ENCODE peak calls at places on chromosome 6, in seven cellular contexts. One of them, this sample, is unnamed.
A peak's percentile ranks its signal among the peaks of the same experiment; 100 is the strongest.

GRCh38 chr6:15819226-15819625 is 156.4 kb upstream of the DTNBP1 start:
- DNase-seq in endothelial cell: no peak
- DNase-seq in uterus: no peak
- DNase-seq in pancreas: no peak
- DNase-seq in fibroblast of villous mesenchyme: no peak
- DNase-seq in fibroblast of lung: no peak
- DNase-seq in GM10248: no peak
- DNase-seq in this sample: no peak

GRCh38 chr6:7108964-7109836 is 1.4 kb downstream of the RREB1 start:
- DNase-seq in fibroblast of lung: peak; percentile 75
- DNase-seq in endothelial cell: peak; percentile 48
- DNase-seq in GM10248: peak; percentile 55
- DNase-seq in pancreas: peak; percentile 48
- DNase-seq in uterus: peak; percentile 61
- DNase-seq in fibroblast of villous mesenchyme: peak; percentile 88
- DNase-seq in this sample: peak; percentile 68

GRCh38 chr6:166955865-166956443 is 396 bp downstream of the RNASET2 start:
- DNase-seq in uterus: no peak
- DNase-seq in GM10248: no peak
- DNase-seq in fibroblast of villous mesenchyme: no peak
- DNase-seq in pancreas: no peak
- DNase-seq in endothelial cell: no peak
- DNase-seq in fibroblast of lung: peak; percentile 43
- DNase-seq in this sample: no peak

GRCh38 chr6:35096129-35096852 is 44.8 kb downstream of the TCP11 start:
- DNase-seq in uterus: no peak
- DNase-seq in fibroblast of lung: peak; percentile 92
- DNase-seq in pancreas: no peak
- DNase-seq in endothelial cell: no peak
- DNase-seq in fibroblast of villous mesenchyme: peak; percentile 88
- DNase-seq in GM10248: no peak
- DNase-seq in this sample: no peak

GRCh38 chr6:56798163-56798562 is 155.5 kb upstream of the DST start:
- DNase-seq in pancreas: no peak
- DNase-seq in fibroblast of villous mesenchyme: peak; percentile 94
- DNase-seq in uterus: no peak
- DNase-seq in GM10248: no peak
- DNase-seq in endothelial cell: no peak
- DNase-seq in fibroblast of lung: peak; percentile 67
- DNase-seq in this sample: no peak

GRCh38 chr6:44858998-44859397 is 469.1 kb upstream of the RUNX2 start:
- DNase-seq in fibroblast of villous mesenchyme: no peak
- DNase-seq in uterus: no peak
- DNase-seq in GM10248: no peak
- DNase-seq in endothelial cell: no peak
- DNase-seq in fibroblast of lung: no peak
- DNase-seq in pancreas: no peak
- DNase-seq in this sample: no peak

GRCh38 chr6:38570750-38571149 is 69.0 kb downstream of the BTBD9 start:
- DNase-seq in uterus: no peak
- DNase-seq in fibroblast of villous mesenchyme: peak; percentile 27
- DNase-seq in fibroblast of lung: no peak
- DNase-seq in pancreas: no peak
- DNase-seq in GM10248: no peak
- DNase-seq in endothelial cell: no peak
- DNase-seq in this sample: no peak

GRCh38 chr6:143465546-143465945 is 14.9 kb downstream of the PEX3 start:
- DNase-seq in fibroblast of villous mesenchyme: no peak
- DNase-seq in GM10248: no peak
- DNase-seq in fibroblast of lung: peak; percentile 12
- DNase-seq in pancreas: no peak
- DNase-seq in endothelial cell: no peak
- DNase-seq in uterus: no peak
- DNase-seq in this sample: no peak

GRCh38 chr6:131946404-131946991 is 4.7 kb downstream of the CCN2 start:
- DNase-seq in uterus: no peak
- DNase-seq in endothelial cell: no peak
- DNase-seq in fibroblast of villous mesenchyme: peak; percentile 50
- DNase-seq in pancreas: no peak
- DNase-seq in fibroblast of lung: peak; percentile 68
- DNase-seq in GM10248: no peak
- DNase-seq in this sample: no peak

GRCh38 chr6:47407295-47408281 is 70.0 kb upstream of the CD2AP start:
- DNase-seq in endothelial cell: no peak
- DNase-seq in fibroblast of lung: peak; percentile 40
- DNase-seq in GM10248: no peak
- DNase-seq in fibroblast of villous mesenchyme: peak; percentile 86
- DNase-seq in uterus: no peak
- DNase-seq in pancreas: no peak
- DNase-seq in this sample: no peak

GRCh38 chr6:5204340-5204739 is 56.4 kb downstream of the LYRM4 start:
- DNase-seq in uterus: no peak
- DNase-seq in fibroblast of lung: no peak
- DNase-seq in GM10248: no peak
- DNase-seq in endothelial cell: no peak
- DNase-seq in fibroblast of villous mesenchyme: no peak
- DNase-seq in pancreas: no peak
- DNase-seq in this sample: no peak

GRCh38 chr6:142886431-142887170 is 58.4 kb downstream of the HIVEP2 start:
- DNase-seq in GM10248: peak; percentile 25
- DNase-seq in fibroblast of lung: peak; percentile 54
- DNase-seq in fibroblast of villous mesenchyme: peak; percentile 66
- DNase-seq in endothelial cell: no peak
- DNase-seq in pancreas: no peak
- DNase-seq in uterus: no peak
- DNase-seq in this sample: no peak

GRCh38 chr6:2659882-2660281 is 90.8 kb downstream of the MYLK4 start:
- DNase-seq in uterus: no peak
- DNase-seq in endothelial cell: no peak
- DNase-seq in fibroblast of lung: peak; percentile 27
- DNase-seq in GM10248: no peak
- DNase-seq in pancreas: no peak
- DNase-seq in fibroblast of villous mesenchyme: no peak
- DNase-seq in this sample: no peak

GRCh38 chr6:17687136-17687535 is 19.6 kb downstream of the NUP153 start:
- DNase-seq in endothelial cell: no peak
- DNase-seq in pancreas: no peak
- DNase-seq in fibroblast of lung: no peak
- DNase-seq in uterus: no peak
- DNase-seq in fibroblast of villous mesenchyme: no peak
- DNase-seq in GM10248: no peak
- DNase-seq in this sample: no peak

GRCh38 chr6:17679726-17680125 is 27.0 kb downstream of the NUP153 start:
- DNase-seq in GM10248: no peak
- DNase-seq in uterus: no peak
- DNase-seq in endothelial cell: no peak
- DNase-seq in fibroblast of lung: no peak
- DNase-seq in fibroblast of villous mesenchyme: no peak
- DNase-seq in pancreas: no peak
- DNase-seq in this sample: no peak

GRCh38 chr6:17684134-17684533 is 22.6 kb downstream of the NUP153 start:
- DNase-seq in pancreas: no peak
- DNase-seq in endothelial cell: no peak
- DNase-seq in fibroblast of lung: no peak
- DNase-seq in GM10248: no peak
- DNase-seq in uterus: no peak
- DNase-seq in fibroblast of villous mesenchyme: no peak
- DNase-seq in this sample: no peak
- TF ChIP-seq CTCF in pancreas: no peak
- TF ChIP-seq CTCF in endothelial cell: no peak
- TF ChIP-seq CTCF in fibroblast of lung: no peak
- TF ChIP-seq CTCF in GM10248: no peak
- TF ChIP-seq CTCF in uterus: no peak
- TF ChIP-seq CTCF in fibroblast of villous mesenchyme: no peak
- TF ChIP-seq CTCF in this sample: no peak

DNA sequence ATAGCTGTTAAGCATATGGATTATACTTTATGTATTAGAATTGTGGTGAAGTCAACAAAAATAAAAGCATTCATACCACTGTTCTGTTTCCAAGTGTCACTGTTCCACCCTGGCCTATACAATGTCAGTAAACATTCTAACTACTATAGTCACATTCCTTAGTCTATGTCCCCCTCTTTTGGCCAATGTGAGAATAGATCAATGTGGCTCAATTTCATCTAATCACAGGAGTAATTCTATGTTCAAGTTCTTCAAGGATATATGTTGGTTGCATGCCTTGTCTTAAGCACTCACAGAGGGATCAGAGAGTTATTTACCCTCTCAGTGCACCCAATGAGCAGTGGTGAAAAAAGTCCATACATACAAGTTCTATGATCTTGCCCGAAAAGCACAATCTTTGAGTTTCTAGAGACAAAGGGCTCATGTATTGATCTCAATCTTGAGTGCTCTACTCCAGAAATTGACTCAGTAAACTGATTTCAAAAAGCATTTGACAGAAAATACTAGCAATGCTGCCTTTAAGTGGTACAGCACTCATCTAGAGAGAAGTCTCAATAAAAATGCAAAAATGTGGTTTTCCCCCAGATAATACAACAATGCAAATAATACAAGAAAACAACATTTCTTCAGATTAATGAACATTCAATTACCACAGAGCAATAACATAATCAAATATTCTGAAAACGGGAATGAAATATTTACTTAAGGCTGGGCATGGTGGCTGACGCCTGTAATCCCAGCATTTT is 16.5 kb downstream of the SMLR1 start:
- DNase-seq in pancreas: no peak
- DNase-seq in GM10248: peak; percentile 21
- DNase-seq in uterus: no peak
- DNase-seq in fibroblast of villous mesenchyme: peak; percentile 44
- DNase-seq in endothelial cell: no peak
- DNase-seq in fibroblast of lung: peak; percentile 37
- DNase-seq in this sample: peak; percentile 21
- TF ChIP-seq CTCF in pancreas: no peak
- TF ChIP-seq CTCF in GM10248: peak; percentile 55
- TF ChIP-seq CTCF in uterus: peak; percentile 36
- TF ChIP-seq CTCF in fibroblast of villous mesenchyme: peak; percentile 54
- TF ChIP-seq CTCF in endothelial cell: no peak
- TF ChIP-seq CTCF in fibroblast of lung: peak; percentile 55
- TF ChIP-seq CTCF in this sample: peak; percentile 59

GRCh38 chr6:106973841-106974336 is 640 bp downstream of the CD24 start:
- DNase-seq in fibroblast of villous mesenchyme: no peak
- DNase-seq in GM10248: no peak
- DNase-seq in uterus: no peak
- DNase-seq in fibroblast of lung: peak; percentile 19
- DNase-seq in endothelial cell: peak; percentile 28
- DNase-seq in pancreas: peak; percentile 58
- DNase-seq in this sample: peak; percentile 53

GRCh38 chr6:106974337-106974998 is at the start of gene CD24:
- DNase-seq in fibroblast of lung: peak; percentile 47
- DNase-seq in uterus: no peak
- DNase-seq in pancreas: peak; percentile 90
- DNase-seq in fibroblast of villous mesenchyme: no peak
- DNase-seq in endothelial cell: peak; percentile 90
- DNase-seq in GM10248: peak; percentile 49
- DNase-seq in this sample: peak; percentile 61

GRCh38 chr6:106976270-106976669 is 1.7 kb upstream of the CD24 start:
- DNase-seq in GM10248: no peak
- DNase-seq in fibroblast of lung: no peak
- DNase-seq in endothelial cell: no peak
- DNase-seq in pancreas: no peak
- DNase-seq in fibroblast of villous mesenchyme: no peak
- DNase-seq in uterus: no peak
- DNase-seq in this sample: no peak

GRCh38 chr6:106974999-106975698 is 620 bp upstream of the CD24 start:
- DNase-seq in pancreas: peak; percentile 76
- DNase-seq in fibroblast of lung: peak; percentile 47
- DNase-seq in GM10248: peak; percentile 54
- DNase-seq in endothelial cell: peak; percentile 82
- DNase-seq in fibroblast of villous mesenchyme: no peak
- DNase-seq in uterus: no peak
- DNase-seq in this sample: peak; percentile 58

GRCh38 chr6:106975699-106976032 is 1.1 kb upstream of the CD24 start:
- DNase-seq in fibroblast of lung: peak; percentile 19
- DNase-seq in uterus: no peak
- DNase-seq in endothelial cell: no peak
- DNase-seq in fibroblast of villous mesenchyme: no peak
- DNase-seq in pancreas: no peak
- DNase-seq in GM10248: no peak
- DNase-seq in this sample: no peak
- TF ChIP-seq CTCF in fibroblast of lung: no peak
- TF ChIP-seq CTCF in uterus: no peak
- TF ChIP-seq CTCF in endothelial cell: no peak
- TF ChIP-seq CTCF in fibroblast of villous mesenchyme: no peak
- TF ChIP-seq CTCF in pancreas: no peak
- TF ChIP-seq CTCF in GM10248: no peak
- TF ChIP-seq CTCF in this sample: no peak

GRCh38 chr6:124823240-124824105 is 138.8 kb upstream of the RNF217 start:
- DNase-seq in fibroblast of villous mesenchyme: no peak
- DNase-seq in endothelial cell: no peak
- DNase-seq in uterus: no peak
- DNase-seq in fibroblast of lung: no peak
- DNase-seq in pancreas: no peak
- DNase-seq in GM10248: no peak
- DNase-seq in this sample: no peak
- TF ChIP-seq CTCF in fibroblast of villous mesenchyme: no peak
- TF ChIP-seq CTCF in endothelial cell: no peak
- TF ChIP-seq CTCF in uterus: no peak
- TF ChIP-seq CTCF in fibroblast of lung: no peak
- TF ChIP-seq CTCF in pancreas: no peak
- TF ChIP-seq CTCF in GM10248: no peak
- TF ChIP-seq CTCF in this sample: no peak

This sample was measured in GM13977.